ENCODE peak calls at places on chromosome 16, in nine cellular contexts. D is ovary; I is GM12865; K is Right ventricle myocardium superior; X is mesothelial cell of epicardium; E is GM03348; J is GM23338; Q is activated CD4-positive, CD25-positive, alpha-beta regulatory T cell treated with anti-CD3 and anti-CD28 coated beads, Interleukin-2, amount 50 U/mL, for 72 hours; M is activated T-cell treated with anti-CD3 and anti-CD28 coated beads for 24 hours. H is an unnamed sample.
A peak's percentile ranks its signal among the peaks of the same experiment; 100 is the strongest.

GRCh38 chr16:48963306-48963705 is 318.3 kb downstream of the CBLN1 start:
- DNase-seq in D (no peak), I (no peak), K (no peak), X (no peak), E (peak; percentile 40), J (no peak), Q (no peak), M (no peak), H (no peak)

GRCh38 chr16:49837673-49838360 is 18.1 kb downstream of the ZNF423 start:
- DNase-seq in D (no peak), I (no peak), K (no peak), X (no peak), E (no peak), J (no peak), Q (no peak), M (no peak), H (no peak)

GRCh38 chr16:10940501-10941079 is 1.7 kb downstream of the DEXI start:
- DNase-seq in D (peak; percentile 53), I (peak; percentile 40), K (peak; percentile 55), X (no peak), E (no peak), J (no peak), Q (no peak), M (no peak), H (no peak)

GRCh38 chr16:64826374-64826773 is 295.5 kb downstream of the CDH11 start:
- DNase-seq in D (no peak), I (no peak), K (no peak), X (no peak), E (no peak), J (no peak), Q (no peak), M (no peak), H (no peak)

GRCh38 chr16:48901712-48902374 is 291.9 kb upstream of the N4BP1 start:
- DNase-seq in D (no peak), I (peak; percentile 40), K (no peak), X (no peak), E (peak; percentile 11), J (peak; percentile 53), Q (no peak), M (no peak), H (no peak)

GRCh38 chr16:87252269-87252970 is 64.8 kb downstream of the C16orf95 start:
- DNase-seq in D (no peak), I (no peak), K (no peak), X (no peak), E (no peak), J (no peak), Q (no peak), M (no peak), H (no peak)

GRCh38 chr16:11253009-11253994 is 2.7 kb downstream of the SOCS1 start:
- DNase-seq in D (no peak), I (peak; percentile 64), K (no peak), X (no peak), E (no peak), J (no peak), Q (peak; percentile 67), M (peak; percentile 33), H (no peak)

GRCh38 chr16:67395458-67396158 is 2.3 kb upstream of the TPPP3 start:
- DNase-seq in D (no peak), I (no peak), K (no peak), X (no peak), E (no peak), J (no peak), Q (no peak), M (no peak), H (no peak)

GRCh38 chr16:56708418-56708817 is 21.5 kb upstream of the NUP93 start:
- DNase-seq in D (no peak), I (no peak), K (no peak), X (no peak), E (no peak), J (peak; percentile 18), Q (no peak), M (no peak), H (no peak)

GRCh38 chr16:59880626-59881025 is 1146.5 kb upstream of the GOT2 start:
- DNase-seq in D (no peak), I (no peak), K (no peak), X (no peak), E (no peak), J (no peak), Q (no peak), M (no peak), H (no peak)

GRCh38 chr16:54282202-54282922 is 4.2 kb downstream of the IRX3 start:
- DNase-seq in D (no peak), I (no peak), K (peak; percentile 77), X (no peak), E (peak; percentile 30), J (peak; percentile 81), Q (no peak), M (no peak), H (no peak)

GRCh38 chr16:28883221-28883996 is 5.1 kb downstream of the ATP2A1 start:
- DNase-seq in D (no peak), I (no peak), K (no peak), X (no peak), E (no peak), J (peak; percentile 39), Q (no peak), M (no peak), H (no peak)

GRCh38 chr16:19856120-19856519 is 28.5 kb downstream of the GPRC5B start:
- DNase-seq in D (no peak), I (no peak), K (no peak), X (no peak), E (no peak), J (no peak), Q (no peak), M (no peak), H (no peak)

GRCh38 chr16:2328428-2328827 is 12.1 kb downstream of the ABCA3 start:
- DNase-seq in D (no peak), I (no peak), K (no peak), X (no peak), E (no peak), J (no peak), Q (no peak), M (no peak), H (no peak)

GRCh38 chr16:31010539-31010938 is at the start of gene STX1B:
- DNase-seq in D (no peak), I (no peak), K (no peak), X (peak; percentile 42), E (peak; percentile 86), J (peak; percentile 96), Q (no peak), M (peak; percentile 33), H (no peak)

GRCh38 chr16:30647274-30647571 is 3.5 kb upstream of the PRR14 start:
- DNase-seq in D (no peak), I (no peak), K (no peak), X (no peak), E (no peak), J (no peak), Q (no peak), M (no peak), H (no peak)

GRCh38 chr16:1899641-1900451 is 18.4 kb downstream of the HS3ST6 start:
- DNase-seq in D (no peak), I (no peak), K (no peak), X (no peak), E (no peak), J (no peak), Q (no peak), M (no peak), H (no peak)

GRCh38 chr16:48164907-48165715 is 9.3 kb upstream of the ABCC12 start:
- DNase-seq in D (peak; percentile 61), I (peak; percentile 68), K (peak; percentile 84), X (peak; percentile 36), E (peak; percentile 93), J (peak; percentile 81), Q (peak; percentile 79), M (peak; percentile 68), H (peak; percentile 91)

GRCh38 chr16:57621521-57622268 is 6.7 kb upstream of the ADGRG1 start:
- DNase-seq in D (peak; percentile 6), I (no peak), K (peak; percentile 34), X (peak; percentile 4), E (no peak), J (no peak), Q (no peak), M (no peak), H (no peak)